ENCODE peak calls at places on chromosomes 4 and X, in nine cellular contexts. L is cardiac muscle cell; G is coronary artery; M is CD8-positive, alpha-beta T cell; V is AG09309; K is foreskin fibroblast; X is left ventricle myocardium inferior; N is GM12865; D is lower lobe of right lung. Q is an unnamed sample.

GRCh38 chr4:113781439-113782040 is 20.0 kb upstream of the CAMK2D start:
- DNase-seq in L (peak), G (no peak), M (no peak), V (no peak), K (no peak), X (no peak), N (peak), D (no peak), Q (no peak)

GRCh38 chrX:85980286-85980685 is 67.1 kb downstream of the CHM start:
- DNase-seq in L (no peak), G (no peak), M (no peak), V (no peak), K (no peak), X (no peak), N (no peak), D (no peak), Q (no peak)

GRCh38 chr4:176444741-176445140 is 125.0 kb downstream of the SPCS3 start:
- DNase-seq in L (peak), G (no peak), M (no peak), V (peak), K (peak), X (no peak), N (no peak), D (no peak), Q (no peak)

GRCh38 chrX:45070116-45071007 is 130.3 kb downstream of the DIPK2B start:
- DNase-seq in L (peak), G (no peak), M (no peak), V (peak), K (peak), X (no peak), N (peak), D (no peak), Q (peak)

GRCh38 chr4:158195297-158195696 is 15.0 kb upstream of the TMEM144 start:
- DNase-seq in L (no peak), G (no peak), M (no peak), V (no peak), K (no peak), X (no peak), N (no peak), D (no peak), Q (no peak)

GRCh38 chr4:146349306-146349705 is 135.0 kb downstream of the REELD1 start:
- DNase-seq in L (no peak), G (no peak), M (no peak), V (no peak), K (no peak), X (no peak), N (no peak), D (no peak), Q (no peak)

GRCh38 chrX:1323315-1323714 is 13.3 kb upstream of the IL3RA start:
- DNase-seq in L (no peak), G (no peak), M (peak), V (no peak), K (no peak), X (peak), N (peak), D (peak), Q (no peak)

GRCh38 chr4:123661080-123661737 is 264.6 kb downstream of the SPRY1 start:
- DNase-seq in L (peak), G (no peak), M (no peak), V (no peak), K (no peak), X (no peak), N (no peak), D (no peak), Q (no peak)

GRCh38 chrX:135477576-135477975 is 42.9 kb upstream of the INTS6L start:
- DNase-seq in L (peak), G (no peak), M (peak), V (peak), K (peak), X (peak), N (peak), D (peak), Q (peak)

GRCh38 chr4:130035391-130035790 is 939.4 kb downstream of the C4orf33 start:
- DNase-seq in L (no peak), G (no peak), M (no peak), V (no peak), K (no peak), X (no peak), N (no peak), D (no peak), Q (no peak)

GRCh38 chrX:144896323-144896722 is 351.0 kb upstream of the SPANXN1 start:
- DNase-seq in L (no peak), G (no peak), M (no peak), V (no peak), K (no peak), X (no peak), N (no peak), D (no peak), Q (no peak)

GRCh38 chrX:135974279-135974856 is 580 bp upstream of the MMGT1 start:
- DNase-seq in L (peak), G (peak), M (peak), V (no peak), K (peak), X (peak), N (peak), D (peak), Q (no peak)

GRCh38 chr4:59412739-59413138 is 1787.4 kb upstream of the ADGRL3 start:
- DNase-seq in L (no peak), G (no peak), M (no peak), V (no peak), K (no peak), X (no peak), N (no peak), D (no peak), Q (no peak)

GRCh38 chr4:74659576-74660411 is 134.5 kb downstream of the BTC start:
- DNase-seq in L (peak), G (no peak), M (no peak), V (peak), K (peak), X (no peak), N (no peak), D (no peak), Q (peak)

GRCh38 chr4:173013232-173013932 is 155.2 kb upstream of the GALNT7 start:
- DNase-seq in L (peak), G (no peak), M (peak), V (no peak), K (no peak), X (no peak), N (peak), D (no peak), Q (no peak)

GRCh38 chr4:74059161-74059829 is 20.8 kb upstream of the CXCL3 start:
- DNase-seq in L (no peak), G (no peak), M (no peak), V (no peak), K (no peak), X (no peak), N (no peak), D (no peak), Q (no peak)

GRCh38 chrX:141903400-141904155 is at the start of gene MAGEC1:
- DNase-seq in L (no peak), G (no peak), M (no peak), V (no peak), K (no peak), X (no peak), N (no peak), D (no peak), Q (no peak)

GRCh38 chr4:152539556-152540292 is 3.8 kb upstream of the FBXW7 start:
- DNase-seq in L (no peak), G (no peak), M (no peak), V (no peak), K (no peak), X (no peak), N (no peak), D (no peak), Q (no peak)

GRCh38 chr4:78545275-78546246 is 6.0 kb upstream of the ANXA3 start:
- DNase-seq in L (peak), G (no peak), M (no peak), V (no peak), K (no peak), X (peak), N (no peak), D (no peak), Q (no peak)

GRCh38 chrX:27086221-27086620 is 376.9 kb downstream of the PPP4R3C start:
- DNase-seq in L (no peak), G (no peak), M (no peak), V (no peak), K (no peak), X (no peak), N (no peak), D (no peak), Q (no peak)

GRCh38 chr4:62449538-62449937 is 1249.4 kb downstream of the ADGRL3 start:
- DNase-seq in L (no peak), G (no peak), M (no peak), V (no peak), K (no peak), X (no peak), N (no peak), D (no peak), Q (no peak)

GRCh38 chr4:149264093-149264733 is 551.4 kb downstream of the IQCM start:
- DNase-seq in L (peak), G (no peak), M (no peak), V (peak), K (peak), X (no peak), N (peak), D (no peak), Q (peak)

GRCh38 chr4:130214268-130214667 is 1118.3 kb downstream of the C4orf33 start:
- DNase-seq in L (peak), G (no peak), M (no peak), V (no peak), K (no peak), X (no peak), N (no peak), D (no peak), Q (no peak)

GRCh38 chr4:41505161-41505653 is 32.8 kb upstream of the LIMCH1 start:
- DNase-seq in L (no peak), G (peak), M (no peak), V (no peak), K (peak), X (no peak), N (no peak), D (no peak), Q (peak)

GRCh38 chrX:125736008-125736729 is 416.5 kb downstream of the TEX13C start:
- DNase-seq in L (no peak), G (no peak), M (no peak), V (no peak), K (no peak), X (no peak), N (no peak), D (no peak), Q (no peak)

GRCh38 chrX:110406822-110407221 is 48.2 kb downstream of the RTL9 start:
- DNase-seq in L (no peak), G (no peak), M (no peak), V (no peak), K (no peak), X (no peak), N (no peak), D (no peak), Q (no peak)

GRCh38 chr4:3422808-3423297 is 18.9 kb upstream of the HGFAC start:
- DNase-seq in L (no peak), G (no peak), M (no peak), V (no peak), K (no peak), X (no peak), N (no peak), D (peak), Q (no peak)

GRCh38 chr4:106806158-106806797 is 229.8 kb downstream of the DKK2 start:
- DNase-seq in L (no peak), G (no peak), M (no peak), V (no peak), K (no peak), X (no peak), N (no peak), D (no peak), Q (no peak)

GRCh38 chr4:39706334-39706733 is 8.4 kb downstream of the UBE2K start:
- DNase-seq in L (peak), G (no peak), M (no peak), V (peak), K (peak), X (peak), N (no peak), D (no peak), Q (peak)

GRCh38 chr4:52957220-52957686 is 95.1 kb downstream of the RASL11B start:
- DNase-seq in L (peak), G (no peak), M (no peak), V (no peak), K (peak), X (no peak), N (no peak), D (no peak), Q (no peak)

GRCh38 chrX:45172890-45173289 is 27.8 kb downstream of the DIPK2B start:
- DNase-seq in L (peak), G (no peak), M (no peak), V (peak), K (no peak), X (no peak), N (no peak), D (no peak), Q (peak)

GRCh38 chr4:123284166-123284565 is 112.4 kb upstream of the SPRY1 start:
- DNase-seq in L (peak), G (no peak), M (no peak), V (peak), K (no peak), X (no peak), N (no peak), D (no peak), Q (no peak)

GRCh38 chr4:142743071-142743825 is 102.9 kb downstream of the INPP4B start:
- DNase-seq in L (peak), G (no peak), M (no peak), V (peak), K (peak), X (no peak), N (no peak), D (no peak), Q (no peak)

GRCh38 chr4:188214861-188215260 is 75.6 kb downstream of the TRIML1 start:
- DNase-seq in L (no peak), G (no peak), M (no peak), V (no peak), K (no peak), X (no peak), N (no peak), D (no peak), Q (no peak)

GRCh38 chr4:68348577-68348976 is 1.3 kb downstream of the YTHDC1 start:
- DNase-seq in L (no peak), G (no peak), M (no peak), V (no peak), K (no peak), X (no peak), N (no peak), D (no peak), Q (no peak)

GRCh38 chr4:118353452-118353851 is 649 bp upstream of the PRSS12 start:
- DNase-seq in L (no peak), G (no peak), M (no peak), V (no peak), K (no peak), X (no peak), N (no peak), D (no peak), Q (no peak)
- H3K4me3 ChIP-seq in L (no peak), G (peak), M (peak), V (peak), K (peak), X (peak), N (peak), D (peak), Q (peak)

GRCh38 chr4:133584714-133585113 is 435.6 kb downstream of the PCDH10 start:
- DNase-seq in L (no peak), G (no peak), M (no peak), V (no peak), K (no peak), X (no peak), N (no peak), D (no peak), Q (no peak)
- TF ChIP-seq CTCF in L (no peak), G (no peak), M (no peak), V (no peak), K (no peak), X (no peak), N (no peak), D (no peak), Q (peak)

GRCh38 chrX:20988804-20989203 is 385.4 kb upstream of the CNKSR2 start:
- DNase-seq in L (no peak), G (no peak), M (no peak), V (no peak), K (no peak), X (no peak), N (no peak), D (no peak), Q (no peak)
- H3K4me3 ChIP-seq in L (no peak), G (no peak), M (no peak), V (no peak), K (no peak), X (no peak), N (no peak), D (no peak), Q (no peak)

GRCh38 chrX:23699636-23700194 is 32.4 kb downstream of the PRDX4 start:
- DNase-seq in L (peak), G (no peak), M (peak), V (no peak), K (no peak), X (no peak), N (no peak), D (no peak), Q (no peak)

GRCh38 chrX:23692166-23692565 is 24.9 kb downstream of the PRDX4 start:
- DNase-seq in L (no peak), G (no peak), M (no peak), V (no peak), K (no peak), X (no peak), N (no peak), D (no peak), Q (no peak)

DNA sequence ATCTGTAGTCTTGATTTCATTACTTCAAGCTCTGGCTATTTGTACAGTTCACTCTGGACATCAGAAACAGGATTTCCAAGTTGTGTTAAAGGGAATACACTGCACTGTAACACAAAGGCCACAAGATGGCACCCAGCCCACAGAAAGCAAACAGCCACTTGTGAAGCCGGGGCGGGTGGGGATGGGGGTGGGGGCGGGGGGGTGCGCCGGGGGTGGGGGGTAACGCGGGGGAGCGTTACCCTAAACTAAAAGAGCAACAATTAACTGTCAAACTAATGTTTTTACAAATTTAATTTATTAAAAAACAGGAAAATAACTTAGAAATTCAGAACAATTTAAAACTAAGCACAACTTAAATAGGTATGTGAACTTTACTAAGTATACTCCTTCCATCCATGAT is 27.3 kb downstream of the PRDX4 start:
- DNase-seq in L (peak), G (no peak), M (peak), V (no peak), K (peak), X (peak), N (peak), D (peak), Q (no peak)
- TF ChIP-seq CTCF in L (peak), G (no peak), M (peak), V (peak), K (peak), X (peak), N (peak), D (peak), Q (peak)

GRCh38 chrX:37405954-37406353 is 56.8 kb downstream of the PRRG1 start:
- DNase-seq in L (peak), G (no peak), M (no peak), V (no peak), K (no peak), X (no peak), N (no peak), D (no peak), Q (no peak)
- H3K4me3 ChIP-seq in L (no peak), G (no peak), M (no peak), V (no peak), K (no peak), X (no peak), N (no peak), D (no peak), Q (no peak)

GRCh38 chr4:11426003-11426402 is 2.7 kb downstream of the HS3ST1 start:
- DNase-seq in L (no peak), G (no peak), M (no peak), V (no peak), K (no peak), X (no peak), N (no peak), D (no peak), Q (no peak)

GRCh38 chr4:11423465-11423864 is 5.2 kb downstream of the HS3ST1 start:
- DNase-seq in L (peak), G (no peak), M (no peak), V (no peak), K (no peak), X (no peak), N (no peak), D (no peak), Q (no peak)

GRCh38 chr4:11426716-11427115 is 2.0 kb downstream of the HS3ST1 start:
- DNase-seq in L (peak), G (no peak), M (no peak), V (no peak), K (no peak), X (no peak), N (no peak), D (no peak), Q (no peak)

GRCh38 chr4:11424896-11425295 is 3.8 kb downstream of the HS3ST1 start:
- DNase-seq in L (no peak), G (no peak), M (no peak), V (no peak), K (no peak), X (no peak), N (no peak), D (no peak), Q (no peak)

DNA sequence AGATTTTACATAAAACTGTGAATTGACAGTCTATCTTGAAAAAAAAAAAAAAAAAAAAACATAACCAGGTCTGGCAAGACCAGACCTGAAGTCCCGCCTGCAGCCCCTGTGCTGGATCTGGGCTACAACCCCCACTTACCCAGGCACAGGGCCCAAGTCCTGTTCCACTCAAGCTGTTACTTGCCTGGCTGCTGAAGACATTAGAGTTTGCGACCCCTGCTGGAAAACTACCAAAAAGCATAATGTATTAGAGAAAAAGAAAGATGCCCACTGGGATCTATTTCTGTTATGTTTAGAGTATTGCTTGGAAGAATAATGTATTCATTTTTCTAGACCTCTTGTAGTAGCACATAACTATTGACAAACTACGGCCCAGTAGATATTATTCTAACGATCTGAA is 4.7 kb downstream of the HS3ST1 start:
- DNase-seq in L (peak), G (no peak), M (peak), V (no peak), K (no peak), X (no peak), N (peak), D (no peak), Q (no peak)
- TF ChIP-seq CTCF in L (peak), G (no peak), M (peak), V (no peak), K (peak), X (peak), N (peak), D (peak), Q (peak)

DNA sequence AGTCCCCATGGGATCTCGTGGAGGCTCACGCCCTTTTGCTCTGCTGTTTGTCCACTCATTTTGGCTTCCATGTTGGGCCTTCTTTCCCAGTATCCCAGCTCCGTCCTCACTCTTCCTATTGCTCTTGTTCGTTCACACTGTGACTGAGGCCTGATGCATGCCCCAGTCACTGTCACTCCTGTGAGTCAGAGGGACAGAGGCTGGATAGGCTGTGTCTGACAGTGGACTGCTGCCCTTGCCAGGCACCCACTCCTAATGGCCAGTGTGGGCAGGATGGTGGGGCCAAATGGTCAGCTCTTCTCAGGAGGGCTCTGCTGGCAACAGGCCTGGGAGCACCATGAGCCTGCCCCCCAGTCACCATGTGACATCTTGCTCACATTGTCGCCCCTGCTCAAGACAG is 40.0 kb downstream of the HADH start:
- DNase-seq in L (no peak), G (no peak), M (no peak), V (no peak), K (peak), X (no peak), N (no peak), D (no peak), Q (no peak)
- H3K4me3 ChIP-seq in L (no peak), G (no peak), M (no peak), V (no peak), K (no peak), X (no peak), N (no peak), D (no peak), Q (no peak)

DNA sequence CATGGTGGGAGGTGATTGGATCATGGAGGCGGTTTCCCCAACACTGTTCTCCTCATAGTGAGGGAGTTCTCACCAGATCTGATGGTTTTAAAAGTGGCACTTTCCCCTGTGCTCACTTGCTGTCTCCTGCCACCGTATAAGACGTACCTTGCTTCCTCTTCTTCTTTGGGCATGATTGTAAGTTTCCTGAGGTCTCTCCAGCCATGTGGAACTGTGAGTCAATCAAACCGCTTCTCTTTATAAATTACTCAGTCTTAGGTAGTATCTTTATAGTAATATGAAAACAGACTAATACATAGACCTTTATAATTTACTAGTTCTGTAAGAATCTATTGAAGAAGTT is 82.5 kb upstream of the PITX2 start:
- DNase-seq in L (no peak), G (no peak), M (no peak), V (no peak), K (no peak), X (no peak), N (no peak), D (no peak), Q (no peak)
- TF ChIP-seq CTCF in L (no peak), G (no peak), M (no peak), V (no peak), K (no peak), X (no peak), N (no peak), D (no peak), Q (no peak)

Q was measured in epithelial cell of proximal tubule.